ENCODE peak calls at places on chromosomes 4 and X, in nine cellular contexts. E is GM06990, W is IMR-90, A is stomach, H is HepG2, M is fibroblast of lung, Z is colonic mucosa, C is hepatocyte, B is left lung. N is an unnamed sample. For H3K27me3, the result is how much of the 10 kb centered on the place peaks cover.

GRCh38 chr4:109559625-109559982 is 442 bp upstream of the MCUB start:
- DNase-seq in E (no peak), W (no peak), A (no peak), H (no peak), M (no peak), Z (peak), C (no peak), B (peak), N (no peak)

GRCh38 chr4:153788419-153789276 is at the start of gene SFRP2:
- DNase-seq in E (no peak), W (no peak), A (no peak), H (no peak), M (no peak), Z (no peak), C (no peak), B (peak), N (no peak)

GRCh38 chrX:9337056-9337455 is 127.8 kb upstream of the TBL1X start:
- DNase-seq in E (no peak), W (peak), A (no peak), H (no peak), M (peak), Z (no peak), C (no peak), B (no peak), N (no peak)

GRCh38 chr4:59936566-59936965 is 1263.6 kb upstream of the ADGRL3 start:
- DNase-seq in E (no peak), W (no peak), A (no peak), H (no peak), M (no peak), Z (no peak), C (no peak), B (no peak), N (no peak)

GRCh38 chrX:23952984-23953907 is 45.4 kb downstream of the CXorf58 start:
- DNase-seq in E (peak), W (no peak), A (no peak), H (no peak), M (no peak), Z (no peak), C (no peak), B (no peak), N (no peak)

GRCh38 chrX:139881572-139881971 is 51.3 kb downstream of the ATP11C start:
- DNase-seq in E (no peak), W (peak), A (no peak), H (no peak), M (peak), Z (no peak), C (no peak), B (no peak), N (no peak)

GRCh38 chr4:5955856-5956255 is 62.4 kb downstream of the C4orf50 start:
- DNase-seq in E (no peak), W (no peak), A (no peak), H (no peak), M (no peak), Z (no peak), C (no peak), B (no peak), N (no peak)

GRCh38 chr4:37873383-37873782 is 17.5 kb upstream of the TBC1D1 start:
- DNase-seq in E (no peak), W (peak), A (no peak), H (peak), M (peak), Z (no peak), C (no peak), B (no peak), N (no peak)

GRCh38 chr4:183571350-183572076 is 66.7 kb downstream of the ING2 start:
- DNase-seq in E (no peak), W (peak), A (peak), H (peak), M (peak), Z (peak), C (peak), B (no peak), N (peak)

GRCh38 chr4:86032476-86033022 is 327.3 kb downstream of the MAPK10 start:
- DNase-seq in E (no peak), W (peak), A (no peak), H (no peak), M (peak), Z (no peak), C (peak), B (no peak), N (no peak)

GRCh38 chr4:38967260-38968095 is 64.7 kb downstream of the TMEM156 start:
- DNase-seq in E (no peak), W (peak), A (no peak), H (peak), M (peak), Z (no peak), C (peak), B (no peak), N (no peak)

GRCh38 chr4:142372570-142373300 is 473.4 kb downstream of the INPP4B start:
- DNase-seq in E (no peak), W (peak), A (no peak), H (no peak), M (peak), Z (no peak), C (no peak), B (no peak), N (no peak)

GRCh38 chr4:28469387-28469786 is 1608.7 kb downstream of the STIM2 start:
- DNase-seq in E (no peak), W (peak), A (no peak), H (no peak), M (no peak), Z (no peak), C (no peak), B (no peak), N (no peak)

GRCh38 chrX:109783712-109784109 is 50.7 kb upstream of the ACSL4 start:
- DNase-seq in E (no peak), W (no peak), A (peak), H (peak), M (no peak), Z (no peak), C (no peak), B (no peak), N (no peak)

GRCh38 chrX:131649741-131650140 is 105.9 kb downstream of the OR13H1 start:
- DNase-seq in E (no peak), W (no peak), A (no peak), H (no peak), M (no peak), Z (no peak), C (no peak), B (no peak), N (no peak)

GRCh38 chrX:12441376-12442128 is 303.3 kb downstream of the FRMPD4 start:
- DNase-seq in E (no peak), W (peak), A (no peak), H (no peak), M (peak), Z (no peak), C (no peak), B (no peak), N (no peak)

GRCh38 chr4:137312257-137312656 is 220.0 kb downstream of the PCDH18 start:
- DNase-seq in E (no peak), W (peak), A (no peak), H (no peak), M (peak), Z (no peak), C (no peak), B (no peak), N (no peak)

GRCh38 chr4:126851391-126851790 is 781.4 kb upstream of the INTU start:
- DNase-seq in E (no peak), W (peak), A (no peak), H (no peak), M (peak), Z (no peak), C (no peak), B (no peak), N (no peak)

GRCh38 chr4:176789955-176790354 is 2.8 kb downstream of the VEGFC start:
- DNase-seq in E (no peak), W (peak), A (no peak), H (peak), M (peak), Z (no peak), C (peak), B (no peak), N (peak)

GRCh38 chr4:105951198-105951597 is 55.9 kb downstream of the NPNT start:
- DNase-seq in E (no peak), W (peak), A (no peak), H (no peak), M (peak), Z (no peak), C (peak), B (no peak), N (no peak)

GRCh38 chr4:16772366-16772850 is 126.0 kb downstream of the LDB2 start:
- DNase-seq in E (no peak), W (peak), A (no peak), H (no peak), M (peak), Z (no peak), C (no peak), B (no peak), N (no peak)
- H3K27me3 ChIP-seq in E (under half), W (under half), A (under half), H (under half), M (under half), Z (under half), C (under half), B (under half), N (under half)

GRCh38 chrX:68833855-68834331 is 5.1 kb downstream of the EFNB1 start:
- DNase-seq in E (no peak), W (no peak), A (no peak), H (no peak), M (no peak), Z (peak), C (no peak), B (no peak), N (no peak)

GRCh38 chrX:68834371-68835103 is 5.7 kb downstream of the EFNB1 start:
- DNase-seq in E (no peak), W (no peak), A (no peak), H (no peak), M (no peak), Z (peak), C (no peak), B (no peak), N (no peak)

GRCh38 chrX:68832101-68832416 is 3.2 kb downstream of the EFNB1 start:
- DNase-seq in E (peak), W (peak), A (peak), H (no peak), M (peak), Z (peak), C (peak), B (no peak), N (no peak)

GRCh38 chrX:68832516-68833447 is 4.0 kb downstream of the EFNB1 start:
- DNase-seq in E (no peak), W (no peak), A (no peak), H (no peak), M (no peak), Z (peak), C (no peak), B (no peak), N (no peak)

DNA sequence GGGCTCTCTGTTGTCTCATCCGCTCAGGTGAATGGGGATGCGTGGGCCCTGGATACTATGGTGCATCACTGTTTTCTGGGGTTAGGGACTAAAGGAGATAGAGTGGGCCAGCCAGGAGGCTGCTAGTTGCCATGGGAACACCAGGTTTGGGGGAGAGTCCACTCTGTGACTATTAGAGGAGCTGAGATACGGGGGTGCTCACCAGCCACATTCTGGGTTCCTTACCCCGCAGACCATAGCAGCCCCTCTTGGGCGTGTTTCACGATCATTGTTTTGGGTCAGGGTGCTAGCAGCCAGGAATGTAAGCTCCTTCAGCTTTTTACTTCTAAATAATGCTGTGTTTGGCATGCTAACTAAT is 4.6 kb downstream of the EFNB1 start:
- DNase-seq in E (no peak), W (no peak), A (no peak), H (no peak), M (no peak), Z (peak), C (no peak), B (no peak), N (no peak)
- H3K27me3 ChIP-seq in E (under half), W (under half), A (under half), H (under half), M (under half), Z (under half), C (under half), B (under half), N (under half)

DNA sequence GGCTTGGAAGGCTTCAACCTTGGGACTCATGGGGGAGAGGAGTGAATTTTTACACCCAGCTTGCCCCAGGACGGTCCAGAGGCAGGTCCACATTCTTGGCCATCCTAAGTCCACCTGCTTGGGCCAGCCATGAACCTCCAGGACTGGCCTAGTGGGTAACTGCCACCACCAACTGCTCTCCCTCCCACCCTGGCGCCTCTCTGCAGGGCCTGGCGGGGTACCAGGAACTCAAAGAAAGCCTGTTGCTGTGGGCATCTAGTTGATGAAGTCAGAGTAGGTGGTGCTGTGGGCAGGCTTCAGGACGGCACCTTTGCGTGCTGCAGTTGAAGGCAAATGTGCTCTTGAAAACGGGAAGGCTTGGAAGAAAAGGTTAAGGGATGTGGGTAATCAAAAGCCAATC is 12.0 kb downstream of the BCOR start:
- DNase-seq in E (no peak), W (no peak), A (no peak), H (no peak), M (no peak), Z (no peak), C (no peak), B (no peak), N (no peak)
- H3K27me3 ChIP-seq in E (under half), W (under half), A (under half), H (under half), M (under half), Z (under half), C (under half), B (under half), N (under half)

GRCh38 chr4:41359836-41360213 is 103.1 kb downstream of the UCHL1 start:
- DNase-seq in E (no peak), W (no peak), A (no peak), H (no peak), M (no peak), Z (no peak), C (no peak), B (no peak), N (no peak)
- H3K27me3 ChIP-seq in E (under half), W (under half), A (under half), H (under half), M (under half), Z (under half), C (under half), B (under half), N (under half)

DNA sequence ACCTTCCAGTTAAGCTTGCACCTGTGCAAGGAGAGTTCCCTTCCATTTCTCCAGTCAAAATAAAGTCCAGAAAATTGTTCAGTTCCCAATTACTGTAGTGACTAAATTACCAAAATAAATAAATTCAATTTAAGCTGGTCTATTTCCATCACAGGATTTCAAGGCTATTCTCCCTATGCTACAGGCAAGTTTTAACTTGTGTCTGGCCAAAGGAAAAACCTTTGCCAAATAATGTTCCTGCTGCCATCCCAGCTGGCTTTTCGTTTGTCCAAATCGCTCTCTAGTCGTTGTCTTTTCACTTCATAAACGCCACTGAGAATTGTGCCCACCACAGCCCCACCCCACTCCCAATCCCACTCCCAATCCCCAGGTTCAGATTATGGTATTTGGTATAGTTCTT is 2.4 kb downstream of the KCTD8 start:
- DNase-seq in E (no peak), W (no peak), A (no peak), H (no peak), M (peak), Z (no peak), C (no peak), B (no peak), N (no peak)
- H3K27me3 ChIP-seq in E (under half), W (under half), A (under half), H (under half), M (under half), Z (under half), C (half or more), B (half or more), N (under half)

GRCh38 chr4:8865681-8866310 is 5.8 kb downstream of the HMX1 start:
- DNase-seq in E (no peak), W (no peak), A (no peak), H (no peak), M (no peak), Z (no peak), C (no peak), B (peak), N (no peak)

GRCh38 chr4:8868321-8869001 is 3.2 kb downstream of the HMX1 start:
- DNase-seq in E (no peak), W (no peak), A (no peak), H (no peak), M (no peak), Z (no peak), C (no peak), B (no peak), N (no peak)

GRCh38 chr4:8867624-8868320 is 3.9 kb downstream of the HMX1 start:
- DNase-seq in E (no peak), W (no peak), A (no peak), H (no peak), M (no peak), Z (no peak), C (no peak), B (peak), N (no peak)

GRCh38 chr4:8866421-8866820 is 5.2 kb downstream of the HMX1 start:
- DNase-seq in E (no peak), W (no peak), A (no peak), H (no peak), M (no peak), Z (no peak), C (no peak), B (peak), N (no peak)

DNA sequence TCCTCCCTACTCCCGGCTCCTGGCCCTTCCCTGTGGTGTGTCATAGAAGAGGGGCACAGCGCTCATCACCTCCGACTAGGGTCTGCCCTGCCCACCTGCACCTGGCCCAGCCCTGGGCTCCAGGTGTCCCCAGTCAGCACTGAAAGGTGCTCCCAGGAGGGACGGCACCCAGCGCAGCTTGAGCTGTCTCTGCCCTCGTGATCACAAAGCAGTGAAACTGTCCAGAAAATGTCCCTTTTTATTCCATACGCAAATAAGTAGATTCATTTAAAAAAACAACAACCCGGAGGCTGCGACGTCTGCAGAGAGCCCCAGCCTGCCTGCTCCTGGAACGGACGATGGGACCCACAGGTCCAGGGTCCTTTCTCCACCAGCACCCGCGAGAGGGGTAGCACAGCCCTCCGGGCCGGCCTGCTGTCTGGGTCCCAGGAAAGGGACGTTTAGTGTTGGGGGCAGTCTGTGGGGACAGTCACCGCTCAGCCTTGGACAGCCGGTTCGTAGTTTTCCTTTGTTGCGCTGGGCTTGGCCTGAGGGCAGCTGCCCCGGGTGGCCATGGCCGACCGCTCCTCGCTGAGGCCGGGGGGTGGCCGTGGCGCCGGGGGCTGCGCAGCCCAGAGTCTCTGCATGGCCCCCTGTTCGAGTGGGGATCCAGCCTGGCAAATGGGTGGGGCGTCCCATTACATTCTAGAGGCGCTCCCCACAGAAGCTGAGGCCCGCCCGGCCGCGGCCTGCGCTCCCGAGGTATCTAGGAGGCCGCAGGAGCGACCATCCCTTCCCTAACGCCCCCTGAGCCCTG is 4.6 kb downstream of the HMX1 start:
- DNase-seq in E (no peak), W (no peak), A (no peak), H (no peak), M (no peak), Z (no peak), C (no peak), B (peak), N (no peak)
- H3K27me3 ChIP-seq in E (under half), W (half or more), A (under half), H (half or more), M (under half), Z (half or more), C (half or more), B (half or more), N (under half)

DNA sequence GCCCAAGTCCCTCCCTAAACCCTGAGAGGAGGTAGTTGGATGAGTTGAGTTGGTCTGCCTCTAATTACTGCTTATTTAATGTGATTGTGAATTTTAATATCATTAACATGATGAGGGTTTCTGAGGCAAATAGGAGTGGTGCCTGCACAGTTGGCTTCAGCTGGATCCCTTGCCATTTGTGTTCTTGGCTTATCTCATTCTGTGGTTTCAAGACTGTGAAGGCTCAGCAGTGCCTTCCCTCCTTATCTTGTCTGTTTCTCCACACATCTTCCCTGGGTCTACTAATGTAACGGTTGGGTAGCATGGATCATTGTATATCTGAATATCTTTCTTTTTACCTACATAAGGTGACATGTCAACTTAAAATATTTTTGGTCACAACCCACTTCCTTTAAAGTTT is 1.6 kb upstream of the SLC10A4 start:
- DNase-seq in E (no peak), W (no peak), A (no peak), H (no peak), M (no peak), Z (no peak), C (no peak), B (no peak), N (no peak)
- H3K27me3 ChIP-seq in E (under half), W (under half), A (under half), H (under half), M (under half), Z (under half), C (half or more), B (half or more), N (under half)

DNA sequence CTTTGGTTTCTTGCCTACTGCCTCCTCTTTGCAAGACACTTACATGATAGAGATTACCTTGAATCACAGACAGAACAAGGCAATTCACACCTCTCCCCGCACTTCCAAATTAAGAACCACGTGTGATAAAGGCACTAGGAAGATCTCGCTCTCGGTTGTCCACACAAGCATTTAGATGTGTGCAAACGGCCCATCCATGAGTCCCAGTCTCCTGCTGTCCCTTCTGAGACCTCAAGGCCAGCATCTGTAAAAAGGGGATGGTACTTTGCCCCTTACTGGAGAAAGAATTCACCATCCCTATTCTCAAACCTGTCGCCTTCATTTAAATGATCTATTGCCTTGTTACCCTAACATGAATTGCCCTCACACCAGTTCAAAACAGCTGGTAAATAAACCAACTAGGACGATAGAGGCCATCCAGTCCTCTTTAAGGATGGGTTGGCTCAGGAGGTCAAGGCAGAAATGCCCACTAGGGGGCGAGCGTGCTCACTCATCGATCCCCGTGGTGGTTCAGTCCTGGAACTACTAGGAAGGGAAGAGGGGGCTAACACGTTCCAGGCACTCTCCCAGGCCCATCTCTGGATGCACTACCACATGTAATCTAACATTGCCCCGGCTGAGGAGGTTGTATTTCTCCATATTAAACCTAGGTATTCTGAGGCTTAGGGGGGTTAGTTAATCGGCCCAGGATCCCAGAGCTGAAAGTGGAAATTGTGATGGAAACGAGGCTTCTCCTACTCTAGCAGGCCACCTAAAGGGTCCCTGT is 95.8 kb downstream of the DHX15 start:
- DNase-seq in E (no peak), W (peak), A (peak), H (peak), M (peak), Z (peak), C (peak), B (peak), N (peak)
- H3K27me3 ChIP-seq in E (under half), W (under half), A (under half), H (under half), M (under half), Z (under half), C (under half), B (under half), N (under half)

GRCh38 chrX:135170468-135170867 is 730 bp downstream of the CT55 start:
- DNase-seq in E (no peak), W (no peak), A (no peak), H (no peak), M (no peak), Z (no peak), C (no peak), B (no peak), N (no peak)
- H3K27me3 ChIP-seq in E (under half), W (under half), A (under half), H (under half), M (under half), Z (under half), C (under half), B (under half), N (under half)